ENCODE peak calls at places on chromosome 2, in six cellular contexts. H is adrenal gland, Z is epithelial cell of esophagus, X is lower lobe of right lung, N is astrocyte, D is OCI-LY7. Q is an unnamed sample.

GRCh38 chr2:188199716-188200128 is 92.0 kb upstream of the GULP1 start:
- DNase-seq in H (no peak), Z (peak), X (no peak), N (peak), D (no peak), Q (no peak)

GRCh38 chr2:28991021-28991420 is 9.9 kb downstream of the TOGARAM2 start:
- DNase-seq in H (peak), Z (peak), X (no peak), N (peak), D (no peak), Q (no peak)

GRCh38 chr2:187971893-187972292 is 319.8 kb upstream of the GULP1 start:
- DNase-seq in H (no peak), Z (no peak), X (no peak), N (no peak), D (no peak), Q (no peak)

GRCh38 chr2:206256711-206257110 is 17.8 kb upstream of the ZDBF2 start:
- DNase-seq in H (no peak), Z (no peak), X (no peak), N (no peak), D (no peak), Q (no peak)

GRCh38 chr2:188813315-188813714 is 160.9 kb upstream of the COL3A1 start:
- DNase-seq in H (no peak), Z (peak), X (no peak), N (peak), D (no peak), Q (no peak)

GRCh38 chr2:238853218-238853617 is 5.3 kb downstream of the TWIST2 start:
- DNase-seq in H (no peak), Z (no peak), X (no peak), N (no peak), D (no peak), Q (no peak)

GRCh38 chr2:109607766-109608165 is 6.0 kb downstream of the SEPTIN10 start:
- DNase-seq in H (no peak), Z (peak), X (no peak), N (peak), D (no peak), Q (no peak)

GRCh38 chr2:6183231-6183630 is 491.0 kb downstream of the SOX11 start:
- DNase-seq in H (no peak), Z (no peak), X (no peak), N (no peak), D (no peak), Q (no peak)

GRCh38 chr2:127094509-127095366 is 12.2 kb downstream of the BIN1 start:
- DNase-seq in H (peak), Z (peak), X (peak), N (peak), D (no peak), Q (peak)

GRCh38 chr2:453132-453531 is 165.2 kb upstream of the ALKAL2 start:
- DNase-seq in H (no peak), Z (no peak), X (no peak), N (peak), D (no peak), Q (no peak)

GRCh38 chr2:205684871-205685313 is 2.6 kb downstream of the NRP2 start:
- DNase-seq in H (peak), Z (peak), X (peak), N (peak), D (no peak), Q (no peak)

GRCh38 chr2:147327636-147328035 is 517.2 kb upstream of the ACVR2A start:
- DNase-seq in H (no peak), Z (no peak), X (no peak), N (no peak), D (no peak), Q (no peak)

GRCh38 chr2:218979846-218980738 is 4.9 kb downstream of the FEV start:
- DNase-seq in H (peak), Z (peak), X (peak), N (peak), D (peak), Q (peak)

GRCh38 chr2:38146302-38146916 is 70.5 kb upstream of the CYP1B1 start:
- DNase-seq in H (peak), Z (peak), X (peak), N (peak), D (no peak), Q (peak)

GRCh38 chr2:38148501-38148900 is 72.5 kb upstream of the CYP1B1 start:
- DNase-seq in H (peak), Z (peak), X (no peak), N (no peak), D (no peak), Q (no peak)

GRCh38 chr2:38147333-38148121 is 71.6 kb upstream of the CYP1B1 start:
- DNase-seq in H (no peak), Z (no peak), X (no peak), N (peak), D (no peak), Q (no peak)

GRCh38 chr2:38145226-38145625 is 69.3 kb upstream of the CYP1B1 start:
- DNase-seq in H (no peak), Z (no peak), X (no peak), N (no peak), D (no peak), Q (no peak)

GRCh38 chr2:38146917-38147307 is 71.0 kb upstream of the CYP1B1 start:
- DNase-seq in H (peak), Z (peak), X (no peak), N (peak), D (no peak), Q (peak)
- H3K4me3 ChIP-seq in H (no peak), Z (no peak), X (no peak), N (peak), D (no peak), Q (no peak)

DNA sequence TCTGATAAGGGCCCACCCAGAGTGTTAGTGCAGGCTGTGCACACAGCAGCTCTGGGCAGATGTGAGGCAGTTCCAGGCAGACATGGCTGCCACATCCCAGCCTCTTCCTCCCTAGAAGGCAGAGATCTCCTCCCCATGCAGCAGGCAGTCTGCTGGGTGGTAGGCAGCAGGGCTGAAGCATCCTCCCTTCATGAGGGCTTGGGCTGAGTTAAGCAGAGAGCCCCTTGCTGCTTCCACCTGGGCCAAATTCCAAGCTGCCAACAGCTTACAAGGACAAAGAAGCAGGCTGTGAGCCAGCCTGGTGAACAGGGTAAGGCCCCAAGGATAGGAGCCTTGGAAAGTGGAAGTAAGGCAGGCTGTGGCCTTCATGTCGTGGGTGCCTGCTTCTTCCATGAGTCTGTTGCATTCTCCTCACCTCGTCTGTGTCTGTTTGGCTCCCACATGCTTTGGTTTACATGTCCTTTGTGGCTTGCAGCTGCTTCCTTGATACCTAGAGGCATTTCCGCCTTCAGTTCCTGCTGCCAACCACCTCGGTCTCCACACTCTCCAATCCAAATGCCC is 7.8 kb downstream of the PSD4 start:
- DNase-seq in H (peak), Z (no peak), X (no peak), N (no peak), D (no peak), Q (peak)
- H3K4me3 ChIP-seq in H (no peak), Z (no peak), X (no peak), N (no peak), D (no peak), Q (no peak)

GRCh38 chr2:8004250-8004681 is 677.6 kb upstream of the ID2 start:
- DNase-seq in H (peak), Z (peak), X (no peak), N (peak), D (peak), Q (peak)
- H3K4me3 ChIP-seq in H (no peak), Z (no peak), X (no peak), N (no peak), D (no peak), Q (no peak)

DNA sequence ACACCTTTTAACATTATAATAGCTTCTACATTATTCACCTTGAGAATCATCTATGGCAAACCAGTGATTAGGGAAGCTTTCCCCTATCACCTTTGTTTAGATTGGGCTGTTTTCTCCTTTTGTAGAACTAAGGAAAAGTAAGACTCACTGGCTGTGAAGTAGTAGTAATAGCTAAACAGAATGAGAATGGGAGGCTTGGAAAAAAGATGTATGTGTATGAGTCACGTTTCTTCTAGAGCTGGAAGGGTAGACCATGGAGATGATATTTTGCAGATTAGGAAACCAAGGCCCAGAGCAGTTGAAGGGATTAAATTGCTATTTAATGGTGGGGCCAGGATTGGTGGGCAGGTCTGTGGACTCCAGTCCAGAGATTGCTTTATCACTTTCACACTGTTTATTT is 214.5 kb downstream of the MCFD2 start:
- DNase-seq in H (no peak), Z (peak), X (no peak), N (no peak), D (no peak), Q (no peak)
- H3K4me3 ChIP-seq in H (no peak), Z (no peak), X (no peak), N (peak), D (no peak), Q (no peak)